ENCODE peak calls at places on chromosomes 7 and 10, in six cellular contexts. T, Q, M, Z, W and F are unnamed samples.

GRCh38 chr10:31947144-31947926 is 18.7 kb upstream of the ARHGAP12 start:
- DNase-seq in T (no peak), W (peak; percentile 96), M (no peak), Z (peak; percentile 57), Q (peak; percentile 95), F (peak; percentile 40)

GRCh38 chr7:40551685-40552576 is 417.1 kb downstream of the SUGCT start:
- DNase-seq in Z (peak; percentile 26), Q (peak; percentile 88), W (peak; percentile 96), M (no peak), T (no peak), F (peak; percentile 16)

GRCh38 chr10:130814610-130815009 is 496.9 kb downstream of the TCERG1L start:
- DNase-seq in M (no peak), Z (no peak), W (no peak), T (no peak), Q (no peak), F (no peak)

GRCh38 chr7:128821724-128822123 is 8.5 kb upstream of the FLNC start:
- DNase-seq in T (no peak), Q (no peak), M (no peak), W (no peak), Z (no peak), F (no peak)

GRCh38 chr10:132910186-132910880 is 32.0 kb downstream of the CFAP46 start:
- DNase-seq in M (no peak), Z (no peak), W (no peak), T (no peak), Q (no peak), F (no peak)

GRCh38 chr10:49508249-49508648 is 30.7 kb downstream of the ERCC6 start:
- DNase-seq in M (no peak), Z (no peak), T (no peak), Q (no peak), W (no peak), F (no peak)

GRCh38 chr10:99530108-99531025 is 2.4 kb upstream of the NKX2-3 start:
- DNase-seq in Z (no peak), Q (no peak), T (peak; percentile 64), W (peak; percentile 62), M (no peak), F (peak; percentile 73)

GRCh38 chr10:114328876-114329275 is 75.4 kb downstream of the AFAP1L2 start:
- DNase-seq in Q (no peak), T (no peak), M (no peak), Z (no peak), W (no peak), F (no peak)

GRCh38 chr10:125006921-125007391 is 65.0 kb downstream of the ZRANB1 start:
- DNase-seq in M (no peak), W (no peak), Z (no peak), T (no peak), Q (peak; percentile 46), F (no peak)

GRCh38 chr10:130177250-130177649 is 41.1 kb downstream of the GLRX3 start:
- DNase-seq in Z (no peak), Q (no peak), M (no peak), T (no peak), W (no peak), F (no peak)

GRCh38 chr7:106050743-106051110 is 61.4 kb downstream of the SYPL1 start:
- DNase-seq in T (no peak), M (no peak), Z (peak; percentile 17), W (peak; percentile 76), Q (peak; percentile 50), F (no peak)

GRCh38 chr7:91249506-91250233 is 14.6 kb upstream of the FZD1 start:
- DNase-seq in Q (peak; percentile 76), T (no peak), M (no peak), Z (peak; percentile 58), W (peak; percentile 71), F (peak; percentile 57)

GRCh38 chr10:42428534-42428933 is 209.8 kb downstream of the ZNF33B start:
- DNase-seq in M (no peak), T (no peak), Q (no peak), Z (no peak), W (no peak), F (peak; percentile 9)

GRCh38 chr10:110783509-110784103 is 88.1 kb upstream of the PDCD4 start:
- DNase-seq in Q (peak; percentile 4), Z (no peak), W (no peak), T (no peak), M (no peak), F (no peak)

GRCh38 chr7:141785711-141786552 is 4.1 kb upstream of the TAS2R5 start:
- DNase-seq in W (peak; percentile 64), M (peak; percentile 17), Q (peak; percentile 55), Z (peak; percentile 35), T (no peak), F (peak; percentile 70)

GRCh38 chr7:7746419-7746818 is 28.0 kb upstream of the RPA3 start:
- DNase-seq in M (no peak), Z (no peak), T (no peak), W (no peak), Q (no peak), F (no peak)

GRCh38 chr10:122390271-122390670 is 15.8 kb downstream of the PLEKHA1 start:
- DNase-seq in Z (no peak), M (no peak), Q (no peak), T (no peak), W (no peak), F (no peak)

GRCh38 chr10:124075116-124075955 is 18.1 kb downstream of the CHST15 start:
- DNase-seq in M (peak; percentile 79), T (no peak), W (no peak), Q (no peak), Z (no peak), F (no peak)

GRCh38 chr7:71016387-71016786 is 115.6 kb upstream of the GALNT17 start:
- DNase-seq in W (no peak), Z (no peak), T (no peak), M (no peak), Q (no peak), F (no peak)

GRCh38 chr10:98090822-98091221 is 43.6 kb upstream of the R3HCC1L start:
- DNase-seq in M (no peak), Q (no peak), W (no peak), T (no peak), Z (no peak), F (no peak)

GRCh38 chr7:5582532-5582935 is 158.9 kb upstream of the TNRC18 start:
- DNase-seq in Q (no peak), W (no peak), T (no peak), M (no peak), Z (no peak), F (no peak)

GRCh38 chr7:128879461-128879938 is 16.8 kb downstream of the ATP6V1F start:
- DNase-seq in Q (no peak), T (no peak), M (no peak), W (no peak), Z (no peak), F (no peak)

GRCh38 chr10:72263613-72264241 is 10.0 kb upstream of the DDIT4 start:
- DNase-seq in M (no peak), Z (no peak), W (no peak), Q (no peak), T (no peak), F (no peak)

DNA sequence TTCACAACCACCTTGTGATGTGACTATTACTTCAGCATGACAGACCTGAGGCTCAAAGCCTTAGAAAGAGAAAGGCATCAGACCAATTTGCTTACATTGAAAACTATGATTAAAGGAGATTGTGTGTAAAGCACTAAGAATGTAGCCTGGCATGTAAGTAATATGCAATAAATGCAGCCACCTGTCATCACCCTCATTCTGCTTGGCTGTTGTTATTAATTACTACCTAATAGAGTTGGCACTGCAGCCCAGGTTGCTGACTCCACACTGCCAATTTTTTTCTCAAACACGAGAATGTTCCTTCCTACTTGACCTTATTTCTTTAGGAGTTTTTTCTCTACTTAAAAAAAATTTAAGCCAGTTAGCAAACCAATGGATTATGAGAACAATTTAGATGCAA is 61.2 kb upstream of the NPVF start:
- DNase-seq in Q (no peak), Z (no peak), M (no peak), T (no peak), W (no peak), F (no peak)
- H2BK120ac ChIP-seq in Q (no peak overlapping the region), Z (no peak overlapping the region), M (no peak overlapping the region), T (no peak overlapping the region), W (no peak overlapping the region), F (no peak overlapping the region)

GRCh38 chr7:116614509-116615285 is 57.3 kb upstream of the MET start:
- DNase-seq in M (no peak), T (no peak), Q (no peak), Z (no peak), W (no peak), F (no peak)

GRCh38 chr7:116617878-116618277 is 54.1 kb upstream of the MET start:
- DNase-seq in M (no peak), Z (no peak), Q (no peak), W (no peak), T (no peak), F (no peak)

GRCh38 chr7:116621649-116622048 is 50.3 kb upstream of the MET start:
- DNase-seq in Q (no peak), Z (peak; percentile 21), W (no peak), M (no peak), T (no peak), F (no peak)

GRCh38 chr7:116616555-116617059 is 55.4 kb upstream of the MET start:
- DNase-seq in Q (peak; percentile 36), Z (no peak), M (no peak), T (no peak), W (no peak), F (peak; percentile 61)

DNA sequence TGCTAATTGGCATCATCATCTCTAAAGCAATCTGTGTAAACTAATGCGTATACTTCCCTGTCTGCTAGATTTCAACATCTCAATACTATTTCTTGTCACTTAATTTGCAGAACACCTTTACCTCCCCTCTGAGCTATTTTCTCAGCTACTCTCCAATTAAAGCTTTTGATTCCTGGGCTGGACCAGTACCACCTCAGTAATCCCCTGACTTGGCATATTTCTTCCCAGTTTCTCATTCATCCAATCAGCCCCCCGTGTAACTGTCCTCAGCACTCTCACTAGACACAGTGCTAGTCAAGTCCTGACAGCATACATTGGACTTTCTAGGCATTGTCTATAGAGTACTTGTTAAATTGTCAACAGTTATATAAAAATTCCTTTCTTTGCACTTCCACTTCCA is 53.3 kb upstream of the MET start:
- DNase-seq in W (no peak), Q (no peak), T (no peak), M (no peak), Z (no peak), F (no peak)
- H2BK120ac ChIP-seq in W (no peak overlapping the region), Q (no peak overlapping the region), T (no peak overlapping the region), M (no peak overlapping the region), Z (no peak overlapping the region), F (no peak overlapping the region)

DNA sequence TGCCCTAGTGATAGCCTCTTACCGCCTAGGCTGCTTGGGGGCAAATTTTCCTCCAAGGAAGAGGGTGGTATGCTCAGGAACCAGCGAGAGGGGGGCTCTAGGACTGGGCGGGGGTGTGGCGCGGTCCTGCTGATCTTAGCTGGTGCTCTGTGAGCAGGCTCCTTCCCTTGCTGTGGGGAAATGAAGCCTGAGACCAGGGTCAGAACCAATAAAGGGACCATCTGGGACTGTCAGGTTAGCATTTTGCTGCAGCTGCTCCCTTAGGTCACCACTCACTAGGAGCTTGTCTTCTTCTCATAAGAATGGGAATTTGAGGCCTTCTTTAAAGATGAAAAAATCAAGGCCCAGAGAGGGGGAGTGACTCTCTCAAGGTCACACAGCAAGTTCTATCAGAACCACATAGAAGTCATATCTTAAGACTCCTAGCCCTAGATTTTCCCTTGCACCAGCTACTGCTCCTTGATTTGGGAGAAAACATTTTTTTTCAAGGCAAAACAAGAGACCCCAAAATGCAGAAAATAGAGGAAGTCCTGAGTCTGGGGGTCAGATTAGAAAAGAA is 2.0 kb upstream of the NEUROG3 start:
- DNase-seq in M (no peak), T (no peak), W (no peak), Q (no peak), Z (no peak), F (no peak)
- H2BK120ac ChIP-seq in M (no peak overlapping the region), T (no peak overlapping the region), W (no peak overlapping the region), Q (no peak overlapping the region), Z (no peak overlapping the region), F (no peak overlapping the region)

GRCh38 chr7:12716134-12716667 is 28.8 kb downstream of the ARL4A start:
- DNase-seq in M (no peak), Q (no peak), T (peak; percentile 26), W (no peak), Z (no peak), F (no peak)
- H2BK120ac ChIP-seq in M (no peak overlapping the region), Q (peak overlapping the region; percentile 91), T (no peak overlapping the region), W (peak overlapping the region; percentile 77), Z (peak overlapping the region; percentile 76), F (no peak overlapping the region)